ENCODE peak calls at places on chromosomes 12 and 14, in ten cellular contexts. Q is uterus, C is tibial artery, S is ovary, G is A549, R is left lung, Z is pancreas, E is K562, V is PC-3, O is thoracic aorta. X is an unnamed sample. For H3K4me1, the result is how much of the 10 kb centered on the place peaks cover.

GRCh38 chr14:100118377-100119011 is 41.0 kb downstream of the DEGS2 start:
- DNase-seq in Q (no peak), C (no peak), S (no peak), G (no peak), R (no peak), Z (no peak), E (no peak), V (no peak), O (no peak), X (no peak)

GRCh38 chr12:101862245-101862644 is 15.1 kb upstream of the DRAM1 start:
- DNase-seq in Q (no peak), C (no peak), S (no peak), G (no peak), R (no peak), Z (no peak), E (no peak), V (no peak), O (no peak), X (no peak)

GRCh38 chr14:103522649-103523582 is at the start of gene CKB:
- DNase-seq in Q (peak), C (no peak), S (peak), G (peak), R (no peak), Z (peak), E (peak), V (peak), O (no peak), X (peak)

GRCh38 chr12:132776816-132777568 is 15.4 kb upstream of the ANKLE2 start:
- DNase-seq in Q (peak), C (no peak), S (peak), G (no peak), R (no peak), Z (no peak), E (no peak), V (no peak), O (no peak), X (peak)

GRCh38 chr12:23906329-23906728 is 43.1 kb downstream of the SOX5 start:
- DNase-seq in Q (no peak), C (no peak), S (no peak), G (no peak), R (no peak), Z (no peak), E (no peak), V (peak), O (no peak), X (no peak)

GRCh38 chr12:47307680-47308399 is 228.1 kb upstream of the AMIGO2 start:
- DNase-seq in Q (no peak), C (peak), S (no peak), G (peak), R (peak), Z (peak), E (peak), V (peak), O (no peak), X (no peak)

GRCh38 chr12:92574911-92575570 is 127.7 kb upstream of the PLEKHG7 start:
- DNase-seq in Q (no peak), C (no peak), S (no peak), G (no peak), R (no peak), Z (no peak), E (no peak), V (no peak), O (no peak), X (no peak)

GRCh38 chr14:24692382-24693352 is 58.7 kb upstream of the GZMB start:
- DNase-seq in Q (no peak), C (no peak), S (no peak), G (no peak), R (no peak), Z (no peak), E (no peak), V (no peak), O (no peak), X (no peak)

GRCh38 chr12:109947511-109947910 is 47.4 kb downstream of the TCHP start:
- DNase-seq in Q (no peak), C (no peak), S (no peak), G (no peak), R (no peak), Z (no peak), E (no peak), V (no peak), O (no peak), X (no peak)
- H3K4me1 ChIP-seq in Q (under half), C (under half), S (under half), G (under half), R (under half), Z (half or more), E (under half), V (under half), O (under half), X (half or more)

DNA sequence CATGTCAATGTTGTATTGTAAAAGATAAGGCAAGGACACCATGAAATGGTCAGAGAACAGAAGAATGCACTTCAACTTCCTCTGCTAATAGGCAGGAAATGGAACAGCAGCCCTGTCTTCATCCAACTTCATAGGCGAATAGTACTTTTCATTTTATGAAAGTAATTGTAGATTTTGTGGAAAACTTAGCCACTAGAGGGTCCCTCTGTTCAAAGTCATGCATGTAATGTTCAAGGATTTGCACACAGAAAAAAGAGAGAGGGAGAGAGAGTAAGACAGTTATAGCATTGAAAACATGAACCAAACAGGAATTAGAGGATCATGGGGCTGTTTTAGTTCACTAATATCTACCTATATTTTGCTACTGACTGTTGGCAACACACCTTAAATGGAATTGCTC is 172.2 kb downstream of the FLRT2 start:
- DNase-seq in Q (no peak), C (no peak), S (no peak), G (no peak), R (no peak), Z (no peak), E (no peak), V (no peak), O (no peak), X (no peak)
- TF ChIP-seq CTCF in Q (no peak), C (no peak), S (no peak), G (no peak), R (no peak), Z (no peak), E (no peak), V (no peak), O (no peak), X (no peak)

GRCh38 chr14:58628381-58628780 is 9.4 kb upstream of the DACT1 start:
- DNase-seq in Q (no peak), C (no peak), S (no peak), G (no peak), R (no peak), Z (no peak), E (no peak), V (no peak), O (no peak), X (no peak)

GRCh38 chr14:58631720-58632119 is 6.0 kb upstream of the DACT1 start:
- DNase-seq in Q (no peak), C (no peak), S (no peak), G (no peak), R (no peak), Z (no peak), E (no peak), V (no peak), O (no peak), X (no peak)

GRCh38 chr14:58626441-58626840 is 11.3 kb upstream of the DACT1 start:
- DNase-seq in Q (no peak), C (no peak), S (no peak), G (no peak), R (no peak), Z (no peak), E (no peak), V (peak), O (no peak), X (no peak)

GRCh38 chr14:58625438-58625837 is 12.3 kb upstream of the DACT1 start:
- DNase-seq in Q (no peak), C (no peak), S (no peak), G (no peak), R (no peak), Z (no peak), E (no peak), V (no peak), O (no peak), X (no peak)

GRCh38 chr14:58629273-58629672 is 8.5 kb upstream of the DACT1 start:
- DNase-seq in Q (no peak), C (no peak), S (no peak), G (no peak), R (no peak), Z (no peak), E (no peak), V (no peak), O (no peak), X (no peak)
- H3K27ac ChIP-seq in Q (no peak), C (no peak), S (no peak), G (no peak), R (no peak), Z (no peak), E (no peak), V (no peak), O (no peak), X (no peak)

GRCh38 chr12:110247340-110248095 is 33.5 kb upstream of the ATP2A2 start:
- DNase-seq in Q (no peak), C (no peak), S (no peak), G (peak), R (peak), Z (peak), E (no peak), V (peak), O (no peak), X (peak)

GRCh38 chr12:110249716-110250225 is 31.3 kb upstream of the ATP2A2 start:
- DNase-seq in Q (no peak), C (no peak), S (no peak), G (no peak), R (no peak), Z (peak), E (no peak), V (no peak), O (no peak), X (no peak)

GRCh38 chr12:110246690-110247339 is 34.2 kb upstream of the ATP2A2 start:
- DNase-seq in Q (no peak), C (no peak), S (peak), G (no peak), R (no peak), Z (no peak), E (no peak), V (peak), O (no peak), X (no peak)

GRCh38 chr12:110249105-110249504 is 31.9 kb upstream of the ATP2A2 start:
- DNase-seq in Q (no peak), C (peak), S (no peak), G (no peak), R (no peak), Z (no peak), E (no peak), V (no peak), O (no peak), X (peak)

DNA sequence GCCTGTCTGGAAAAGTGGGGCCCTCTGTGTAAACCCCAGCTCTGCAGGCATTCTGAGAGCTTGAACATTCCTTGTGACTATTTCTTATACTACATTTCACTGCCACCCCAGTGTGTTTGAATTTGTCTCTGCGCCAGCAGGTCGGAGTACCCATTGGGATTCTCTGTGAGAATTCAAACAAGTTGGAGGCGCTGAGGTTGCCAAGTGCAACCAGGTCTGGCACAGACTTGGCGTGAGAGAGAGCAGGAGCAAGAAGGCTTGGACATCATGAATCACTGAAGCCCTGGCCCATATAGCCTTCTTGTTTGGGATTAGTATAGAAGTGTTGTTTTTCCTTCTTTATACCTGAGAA is 33.0 kb upstream of the ATP2A2 start:
- DNase-seq in Q (no peak), C (no peak), S (no peak), G (no peak), R (no peak), Z (peak), E (no peak), V (no peak), O (no peak), X (no peak)
- H3K4me1 ChIP-seq in Q (under half), C (under half), S (under half), G (half or more), R (under half), Z (under half), E (under half), V (under half), O (under half), X (under half)

GRCh38 chr12:6493580-6494350 is at the start of gene NCAPD2:
- DNase-seq in Q (peak), C (peak), S (peak), G (peak), R (peak), Z (peak), E (peak), V (peak), O (peak), X (peak)
- TF ChIP-seq CTCF in Q (peak), C (peak), S (peak), G (no peak), R (no peak), Z (no peak), E (no peak), V (no peak), O (peak), X (peak)

DNA sequence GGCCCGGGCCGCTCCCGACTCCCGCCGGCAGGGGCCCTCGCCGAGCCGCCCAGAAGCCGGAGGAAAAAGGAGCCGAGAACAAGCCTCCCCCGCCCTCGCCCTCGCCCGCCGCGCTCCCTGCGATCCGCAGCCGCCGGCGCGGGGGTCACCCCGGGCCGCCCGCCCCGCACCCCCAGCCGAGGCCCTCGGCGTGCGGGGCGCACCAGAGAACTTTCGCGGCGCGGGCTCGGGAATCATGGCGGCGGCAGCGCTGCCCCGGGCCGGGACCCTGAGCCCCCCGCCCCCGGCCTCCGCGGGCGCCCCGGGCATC is 519 bp downstream of the CDK2AP1 start:
- DNase-seq in Q (peak), C (peak), S (peak), G (peak), R (peak), Z (peak), E (peak), V (peak), O (no peak), X (peak)
- H3K27ac ChIP-seq in Q (peak), C (peak), S (peak), G (peak), R (no peak), Z (peak), E (peak), V (no peak), O (no peak), X (peak)

DNA sequence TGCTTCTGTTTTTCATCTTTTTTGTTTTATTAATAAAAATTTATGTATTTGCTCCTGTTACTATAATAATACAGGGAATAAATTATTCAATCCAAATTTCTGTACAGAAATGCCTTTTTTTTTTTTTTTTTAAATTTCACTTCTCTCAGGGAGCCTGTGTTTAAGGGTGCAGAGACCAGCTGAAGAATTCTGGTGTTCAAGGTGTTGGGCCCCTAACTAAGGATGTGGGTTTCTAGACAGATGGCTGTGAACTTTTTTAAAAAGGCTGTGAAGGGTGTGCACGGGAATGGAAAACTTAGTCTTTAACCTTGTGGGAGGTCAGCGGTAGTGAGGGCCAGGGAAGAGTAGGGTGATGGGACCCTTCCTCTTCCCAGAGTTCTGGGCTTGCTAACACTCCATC is 1.3 kb upstream of the DTX3 start:
- DNase-seq in Q (no peak), C (no peak), S (no peak), G (no peak), R (no peak), Z (no peak), E (no peak), V (no peak), O (no peak), X (no peak)
- H3K4me1 ChIP-seq in Q (under half), C (under half), S (under half), G (under half), R (under half), Z (under half), E (under half), V (under half), O (under half), X (under half)